ENCODE peak calls at places on chromosomes 11 and 22, in four cellular contexts. N is H1, W is HepG2, D is GM12878. E is an unnamed sample.

GRCh38 chr11:10414659-10415058 is 40.4 kb upstream of the AMPD3 start:
- DNase-seq in N (no peak), W (no peak), D (no peak), E (no peak)

GRCh38 chr22:17269607-17270261 is 50.5 kb upstream of the ADA2 start:
- DNase-seq in N (no peak), W (no peak), D (no peak), E (no peak)

GRCh38 chr11:106231591-106231990 is 154.1 kb downstream of the AASDHPPT start:
- DNase-seq in N (no peak), W (no peak), D (no peak), E (no peak)

GRCh38 chr11:19656140-19656541 is 56.5 kb upstream of the NAV2 start:
- DNase-seq in N (no peak), W (no peak), D (no peak), E (no peak)

GRCh38 chr11:121564948-121565684 is 112.3 kb upstream of the SORL1-AS1 start:
- DNase-seq in N (no peak), W (peak), D (no peak), E (no peak)

GRCh38 chr11:77656362-77656761 is 18.8 kb upstream of the CLNS1A start:
- DNase-seq in N (no peak), W (peak), D (no peak), E (no peak)

GRCh38 chr11:75281469-75282095 is 41.0 kb downstream of the TPBGL start:
- DNase-seq in N (no peak), W (no peak), D (no peak), E (no peak)

GRCh38 chr11:63680842-63681207 is 475 bp upstream of the RTN3 start:
- DNase-seq in N (no peak), W (no peak), D (no peak), E (no peak)

GRCh38 chr11:17575431-17576425 is 28.7 kb downstream of the OTOG start:
- DNase-seq in N (no peak), W (no peak), D (no peak), E (no peak)

GRCh38 chr11:73270089-73270854 is 1.9 kb upstream of the P2RY6 start:
- DNase-seq in N (no peak), W (no peak), D (no peak), E (no peak)

GRCh38 chr11:12581923-12582322 is 92.3 kb upstream of the TEAD1 start:
- DNase-seq in N (no peak), W (no peak), D (no peak), E (no peak)

GRCh38 chr11:69301491-69302401 is 7.8 kb downstream of the MYEOV start:
- DNase-seq in N (no peak), W (peak), D (no peak), E (no peak)

GRCh38 chr11:48041877-48042698 is 61.7 kb downstream of the PTPRJ start:
- DNase-seq in N (no peak), W (peak), D (no peak), E (no peak)

GRCh38 chr11:129885381-129885780 is 10.0 kb downstream of the NFRKB start:
- DNase-seq in N (no peak), W (no peak), D (no peak), E (no peak)

GRCh38 chr11:122340607-122341006 is 224.6 kb upstream of the BLID start:
- DNase-seq in N (no peak), W (no peak), D (no peak), E (no peak)

GRCh38 chr22:46262449-46263207 is 515 bp downstream of the PKDREJ start:
- DNase-seq in N (peak), W (no peak), D (no peak), E (peak)

GRCh38 chr11:46295996-46296519 is 18.6 kb downstream of the CREB3L1 start:
- DNase-seq in N (peak), W (no peak), D (no peak), E (no peak)

GRCh38 chr22:21778705-21779363 is 43.2 kb upstream of the YPEL1 start:
- DNase-seq in N (no peak), W (no peak), D (no peak), E (no peak)

GRCh38 chr22:29478326-29479276 is 1.4 kb upstream of the NEFH start:
- DNase-seq in N (peak), W (no peak), D (no peak), E (no peak)

GRCh38 chr11:37657645-37658044 is 1059.6 kb upstream of the RAG2 start:
- DNase-seq in N (no peak), W (no peak), D (no peak), E (no peak)

GRCh38 chr11:123587559-123587958 is 66.9 kb downstream of the SCN3B start:
- DNase-seq in N (no peak), W (no peak), D (no peak), E (no peak)

GRCh38 chr11:117859713-117860112 is 16.7 kb downstream of the FXYD6 start:
- DNase-seq in N (no peak), W (no peak), D (no peak), E (no peak)

GRCh38 chr11:47394322-47395224 is 13.8 kb upstream of the SLC39A13 start:
- DNase-seq in N (no peak), W (peak), D (no peak), E (no peak)

GRCh38 chr11:47071871-47072270 is 104.8 kb downstream of the ARFGAP2 start:
- DNase-seq in N (no peak), W (no peak), D (no peak), E (no peak)

GRCh38 chr11:117335399-117335798 is 7.7 kb downstream of the CEP164 start:
- DNase-seq in N (no peak), W (no peak), D (no peak), E (no peak)

GRCh38 chr11:2803186-2804057 is 82.2 kb downstream of the CDKN1C start:
- DNase-seq in N (peak), W (no peak), D (no peak), E (no peak)

GRCh38 chr22:26330971-26331625 is 98.0 kb upstream of the ASPHD2 start:
- DNase-seq in N (peak), W (peak), D (peak), E (peak)

GRCh38 chr11:100719809-100720221 is 32.7 kb downstream of the ARHGAP42 start:
- DNase-seq in N (no peak), W (no peak), D (no peak), E (peak)

GRCh38 chr22:35918466-35918865 is 110.2 kb downstream of the RBFOX2 start:
- DNase-seq in N (no peak), W (no peak), D (no peak), E (no peak)
- H3K4me3 ChIP-seq in N (no peak), W (no peak), D (no peak), E (no peak)

DNA sequence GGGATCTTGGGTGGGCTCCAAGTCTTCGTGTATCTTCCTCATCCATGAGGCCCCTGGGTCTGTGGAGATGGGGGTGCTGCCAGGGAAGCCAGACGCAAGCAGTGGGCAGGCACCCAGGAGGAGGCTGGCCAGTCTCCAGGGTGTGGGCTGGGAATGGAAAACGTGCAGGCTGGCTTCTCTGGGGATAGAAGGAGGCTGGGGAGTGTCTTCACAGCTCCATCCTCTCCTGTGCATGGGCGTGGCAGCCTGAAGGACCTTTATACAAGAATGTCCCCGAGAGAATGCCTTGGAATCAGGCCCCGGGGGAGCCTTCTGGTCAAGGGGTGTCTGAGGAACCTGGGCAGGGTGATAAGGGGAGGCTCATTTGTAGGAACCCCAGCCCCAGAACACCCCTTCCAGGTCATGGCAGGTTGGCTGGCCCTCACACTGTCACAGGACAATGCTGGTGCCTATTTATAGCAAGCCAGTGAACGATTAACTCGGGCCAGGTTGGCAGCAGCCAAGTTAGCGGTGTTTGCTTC is 14.0 kb downstream of the SGSM1 start:
- DNase-seq in N (no peak), W (no peak), D (no peak), E (no peak)
- TF ChIP-seq SUZ12 in N (no peak), W (no peak), D (no peak), E (no peak)

DNA sequence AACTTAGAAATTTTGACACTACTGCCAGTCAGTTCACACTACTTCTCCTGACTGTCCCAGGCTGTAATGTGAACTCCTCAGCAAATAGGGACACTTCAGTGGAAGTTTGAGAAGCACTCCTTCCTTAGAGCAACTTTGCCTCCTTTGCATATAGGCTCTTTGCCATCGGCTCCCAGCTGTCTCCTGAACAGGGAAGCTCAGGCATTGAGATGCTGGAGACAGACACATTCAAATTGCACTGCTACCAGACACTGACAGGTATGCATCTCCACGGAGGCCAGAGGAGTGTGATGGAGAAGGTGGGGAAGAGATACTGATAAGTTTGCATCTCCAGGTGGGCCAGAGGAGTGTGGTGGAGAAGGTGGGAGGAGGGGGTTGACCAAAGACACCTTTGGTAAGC is 1.4 kb downstream of the TRAPPC4 start:
- DNase-seq in N (no peak), W (no peak), D (no peak), E (no peak)
- H3K4me3 ChIP-seq in N (peak), W (peak), D (peak), E (no peak)

GRCh38 chr11:34299284-34299961 is 58.4 kb downstream of the ABTB2 start:
- DNase-seq in N (no peak), W (no peak), D (no peak), E (no peak)

GRCh38 chr11:34303028-34303427 is 54.8 kb downstream of the ABTB2 start:
- DNase-seq in N (no peak), W (no peak), D (no peak), E (no peak)

GRCh38 chr11:34299962-34300350 is 57.9 kb downstream of the ABTB2 start:
- DNase-seq in N (no peak), W (no peak), D (no peak), E (no peak)

GRCh38 chr11:34300571-34301295 is 57.1 kb downstream of the ABTB2 start:
- DNase-seq in N (no peak), W (no peak), D (no peak), E (no peak)

GRCh38 chr11:34302046-34302921 is 55.5 kb downstream of the ABTB2 start:
- DNase-seq in N (no peak), W (no peak), D (peak), E (no peak)
- TF ChIP-seq SUZ12 in N (no peak), W (no peak), D (no peak), E (no peak)

DNA sequence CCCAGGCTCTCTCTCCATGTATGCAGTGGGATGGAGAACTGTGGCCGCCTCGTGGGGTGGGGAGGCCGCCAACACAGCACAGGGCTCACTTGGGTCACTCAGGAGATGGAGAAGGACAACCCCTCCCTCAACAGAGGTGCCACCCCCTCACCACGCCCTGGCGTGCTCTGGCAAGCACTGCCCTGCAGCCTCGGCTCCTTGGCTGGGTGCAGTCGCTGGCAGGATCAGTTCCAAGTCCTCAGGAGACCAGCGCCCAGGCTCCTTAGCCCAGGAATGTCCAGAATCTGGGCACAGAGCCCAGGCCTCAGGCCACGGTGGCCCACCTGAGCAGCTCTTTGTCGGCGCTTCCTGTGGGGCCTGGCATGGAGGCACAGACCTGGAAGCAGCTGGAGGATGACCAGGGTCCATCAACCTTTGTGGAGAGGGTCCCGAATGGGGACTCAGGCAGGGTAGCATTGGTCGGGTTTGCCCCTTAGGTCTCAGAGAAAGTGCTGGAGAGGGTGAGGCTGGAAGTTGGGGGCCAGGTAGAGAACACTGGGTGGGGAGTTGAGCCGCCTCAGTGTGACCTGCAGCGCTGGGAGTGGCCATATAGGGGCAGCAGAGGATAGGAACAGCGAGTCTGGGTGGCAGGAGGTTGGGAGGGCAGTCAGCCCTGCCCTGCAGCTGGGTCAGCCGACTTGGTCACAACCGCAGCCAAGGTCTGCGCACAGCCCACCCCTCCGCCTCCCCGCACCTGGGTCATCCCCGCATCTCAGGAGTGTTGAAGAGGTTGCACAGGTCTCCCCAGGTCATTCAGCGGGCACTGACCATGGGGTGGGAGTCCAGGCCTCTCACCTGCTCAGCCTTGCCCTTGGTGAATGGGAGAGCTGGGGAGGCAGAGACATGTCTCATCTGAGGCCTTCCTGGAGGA is 8.2 kb downstream of the SUSD2 start:
- DNase-seq in N (peak), W (peak), D (no peak), E (no peak)
- H3K4me3 ChIP-seq in N (no peak), W (no peak), D (no peak), E (no peak)